ENCODE peak calls at places on chromosomes 7 and 10, in four cellular contexts. One of them, this sample, is unnamed.

GRCh38 chr7:51867117-51867516 is 550.5 kb upstream of the COBL start:
- DNase-seq in HepG2: no peak
- DNase-seq in GM12878: no peak
- DNase-seq in K562: no peak
- DNase-seq in this sample: no peak

GRCh38 chr7:32890010-32890552 is 1.5 kb downstream of the KBTBD2 start:
- DNase-seq in K562: no peak
- DNase-seq in HepG2: peak; percentile 52
- DNase-seq in GM12878: no peak
- DNase-seq in this sample: no peak

GRCh38 chr10:133567119-133567518 is 1.7 kb upstream of the SYCE1 start:
- DNase-seq in K562: no peak
- DNase-seq in HepG2: no peak
- DNase-seq in GM12878: no peak
- DNase-seq in this sample: no peak

GRCh38 chr10:26997610-26998009 is 102.7 kb downstream of the ANKRD26 start:
- DNase-seq in HepG2: no peak
- DNase-seq in K562: no peak
- DNase-seq in GM12878: no peak
- DNase-seq in this sample: no peak

GRCh38 chr10:79191951-79192676 is 123.3 kb downstream of the ZMIZ1 start:
- DNase-seq in K562: no peak
- DNase-seq in GM12878: no peak
- DNase-seq in HepG2: no peak
- DNase-seq in this sample: no peak

GRCh38 chr7:71548746-71549145 is 416.8 kb downstream of the GALNT17 start:
- DNase-seq in K562: no peak
- DNase-seq in GM12878: no peak
- DNase-seq in HepG2: no peak
- DNase-seq in this sample: no peak

GRCh38 chr10:27072436-27073114 is 27.7 kb downstream of the ANKRD26 start:
- DNase-seq in HepG2: no peak
- DNase-seq in K562: peak; percentile 14
- DNase-seq in GM12878: no peak
- DNase-seq in this sample: no peak

GRCh38 chr10:63430091-63430998 is 35.4 kb downstream of the JMJD1C start:
- DNase-seq in GM12878: no peak
- DNase-seq in HepG2: no peak
- DNase-seq in K562: no peak
- DNase-seq in this sample: peak; percentile 60

GRCh38 chr10:13784067-13784466 is 197.3 kb downstream of the PRPF18 start:
- DNase-seq in GM12878: no peak
- DNase-seq in HepG2: no peak
- DNase-seq in K562: no peak
- DNase-seq in this sample: no peak

GRCh38 chr10:7260412-7260900 is 150.4 kb downstream of the SFMBT2 start:
- DNase-seq in K562: peak; percentile 69
- DNase-seq in HepG2: peak; percentile 45
- DNase-seq in GM12878: peak; percentile 30
- DNase-seq in this sample: peak; percentile 74

GRCh38 chr7:96719164-96719563 is 9.5 kb upstream of the SEM1 start:
- DNase-seq in K562: no peak
- DNase-seq in HepG2: no peak
- DNase-seq in GM12878: no peak
- DNase-seq in this sample: no peak

GRCh38 chr10:34996843-34997242 is 93.3 kb downstream of the CUL2 start:
- DNase-seq in GM12878: no peak
- DNase-seq in HepG2: no peak
- DNase-seq in K562: no peak
- DNase-seq in this sample: no peak

GRCh38 chr7:67377939-67378862 is 381.6 kb downstream of the TYW1 start:
- DNase-seq in GM12878: no peak
- DNase-seq in HepG2: peak; percentile 61
- DNase-seq in K562: peak; percentile 85
- DNase-seq in this sample: peak; percentile 57

DNA sequence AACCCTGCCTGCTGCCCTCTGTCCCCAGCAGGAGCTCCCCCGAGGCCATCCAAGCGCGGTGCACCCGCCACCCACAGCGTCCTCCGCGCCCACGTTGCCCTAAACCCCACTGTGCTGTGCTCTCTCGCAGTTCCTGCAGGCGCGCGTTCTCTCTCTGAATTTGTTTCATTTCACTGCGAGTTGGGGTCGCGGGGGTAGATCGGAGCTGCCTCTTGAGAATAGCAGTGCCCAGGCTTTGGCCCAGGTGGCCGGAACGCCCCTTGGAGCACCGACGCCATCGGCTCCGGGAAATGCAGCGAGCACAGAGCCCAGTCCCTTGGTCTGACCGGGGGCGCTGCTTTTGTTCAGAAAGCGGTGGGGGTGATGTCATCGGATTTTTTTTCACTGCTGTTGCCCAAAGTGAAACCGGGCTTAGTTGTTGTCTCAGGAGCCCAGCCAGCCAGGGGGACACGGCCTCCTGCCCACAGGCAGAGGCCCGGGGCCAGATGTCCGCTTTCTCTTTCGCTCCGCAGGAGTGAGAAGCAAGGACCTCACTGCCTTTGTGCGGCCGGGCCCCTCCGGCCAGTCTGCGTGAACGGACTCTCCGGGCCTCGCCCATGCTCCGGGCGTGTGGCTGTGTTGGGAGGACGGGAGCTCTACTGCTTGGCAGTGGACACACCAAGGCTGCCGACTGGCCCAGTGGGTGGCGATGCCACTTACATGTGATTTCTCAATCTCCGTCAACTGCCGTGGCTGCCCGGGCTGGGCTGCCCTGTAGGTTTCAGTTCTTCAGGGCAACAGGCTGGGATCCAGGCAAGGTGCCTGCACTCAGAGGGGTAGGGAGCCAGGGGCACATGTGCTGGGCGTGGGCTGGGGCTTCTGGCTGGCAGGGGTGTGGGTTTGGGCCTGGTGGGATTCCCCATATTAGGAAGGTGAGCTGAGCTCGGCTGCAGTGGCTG is 43.2 kb downstream of the FOXK1 start:
- DNase-seq in K562: no peak
- DNase-seq in HepG2: peak; percentile 74
- DNase-seq in GM12878: no peak
- DNase-seq in this sample: peak; percentile 72
- TF ChIP-seq REST in K562: no peak
- TF ChIP-seq REST in HepG2: no peak
- TF ChIP-seq REST in GM12878: no peak
- TF ChIP-seq REST in this sample: no peak

GRCh38 chr7:36406156-36406555 is 16.5 kb downstream of the ANLN start:
- DNase-seq in K562: no peak
- DNase-seq in HepG2: no peak
- DNase-seq in GM12878: no peak
- DNase-seq in this sample: no peak
- TF ChIP-seq KDM1A in K562: no peak
- TF ChIP-seq KDM1A in HepG2: no peak
- TF ChIP-seq KDM1A in GM12878: no peak
- TF ChIP-seq KDM1A in this sample: no peak

GRCh38 chr10:91555455-91555854 is 77.4 kb downstream of the PPP1R3C start:
- DNase-seq in GM12878: no peak
- DNase-seq in HepG2: no peak
- DNase-seq in K562: no peak
- DNase-seq in this sample: no peak

GRCh38 chr10:91559170-91559569 is 73.7 kb downstream of the PPP1R3C start:
- DNase-seq in K562: no peak
- DNase-seq in GM12878: no peak
- DNase-seq in HepG2: no peak
- DNase-seq in this sample: no peak

GRCh38 chr10:91558473-91558872 is 74.4 kb downstream of the PPP1R3C start:
- DNase-seq in K562: no peak
- DNase-seq in HepG2: no peak
- DNase-seq in GM12878: no peak
- DNase-seq in this sample: no peak

GRCh38 chr10:91557540-91558231 is 75.2 kb downstream of the PPP1R3C start:
- DNase-seq in K562: no peak
- DNase-seq in HepG2: no peak
- DNase-seq in GM12878: no peak
- DNase-seq in this sample: no peak

DNA sequence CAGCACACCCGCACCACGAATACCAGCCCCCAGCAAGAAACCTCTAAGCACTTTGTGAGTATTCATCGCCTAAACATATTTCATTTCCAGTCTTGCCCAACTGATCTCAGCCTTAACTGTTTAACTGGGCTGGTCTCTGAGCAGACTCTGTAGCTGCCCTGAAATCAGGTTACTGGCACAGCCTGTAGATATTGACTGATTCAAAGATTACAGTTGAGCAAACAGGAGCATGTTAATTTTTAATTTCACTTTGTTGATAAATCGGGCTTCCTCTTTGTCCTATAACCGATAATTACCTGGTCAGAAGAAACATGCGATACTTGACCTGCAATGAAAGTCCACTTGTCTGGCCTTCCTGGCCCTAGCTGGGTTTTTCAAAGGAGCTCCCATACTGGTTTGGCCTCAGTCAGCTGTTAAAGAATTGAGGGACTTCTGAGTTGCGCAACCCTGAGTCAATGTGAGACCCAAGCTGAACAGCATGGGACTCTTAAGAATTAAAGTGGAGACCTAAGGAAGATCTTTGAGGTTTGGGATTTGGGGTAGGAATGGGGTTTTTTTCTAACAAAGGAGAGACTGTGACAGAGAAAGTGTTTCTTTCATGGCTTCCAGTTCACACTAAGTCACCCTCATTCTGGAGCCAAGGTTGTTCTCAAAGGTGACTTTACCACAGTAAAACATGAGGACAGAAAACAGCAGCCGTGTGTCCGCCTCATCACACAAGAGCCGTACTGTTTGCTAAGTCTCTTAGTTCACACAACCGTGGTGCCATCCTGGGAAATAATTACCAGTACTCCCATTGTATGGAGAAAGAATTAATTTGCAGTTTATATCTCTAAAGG is 76.0 kb downstream of the PPP1R3C start:
- DNase-seq in K562: no peak
- DNase-seq in GM12878: no peak
- DNase-seq in HepG2: peak; percentile 95
- DNase-seq in this sample: no peak
- TF ChIP-seq REST in K562: no peak
- TF ChIP-seq REST in GM12878: no peak
- TF ChIP-seq REST in HepG2: no peak
- TF ChIP-seq REST in this sample: no peak

DNA sequence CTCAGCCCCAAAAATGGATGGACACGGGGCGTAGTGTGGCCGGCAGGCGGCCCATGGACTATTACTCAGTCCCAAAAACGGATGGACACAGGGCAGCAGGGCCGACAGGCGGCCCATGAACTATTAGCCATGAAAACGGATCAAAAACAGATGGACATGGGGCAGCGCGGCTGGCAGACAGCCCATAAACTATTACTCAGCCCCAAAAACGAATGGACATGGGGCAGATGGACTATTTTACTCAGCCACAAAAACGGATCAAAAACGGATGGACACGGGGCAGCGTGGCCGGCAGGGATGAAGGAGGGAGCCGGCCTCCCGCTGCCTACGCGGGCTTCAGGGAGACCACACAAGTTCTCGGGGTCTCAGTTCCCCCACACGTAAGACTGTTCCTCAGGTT is 32.9 kb downstream of the GPER1 start:
- DNase-seq in GM12878: no peak
- DNase-seq in HepG2: no peak
- DNase-seq in K562: no peak
- DNase-seq in this sample: no peak
- TF ChIP-seq KDM1A in GM12878: no peak
- TF ChIP-seq KDM1A in HepG2: no peak
- TF ChIP-seq KDM1A in K562: no peak
- TF ChIP-seq KDM1A in this sample: no peak

DNA sequence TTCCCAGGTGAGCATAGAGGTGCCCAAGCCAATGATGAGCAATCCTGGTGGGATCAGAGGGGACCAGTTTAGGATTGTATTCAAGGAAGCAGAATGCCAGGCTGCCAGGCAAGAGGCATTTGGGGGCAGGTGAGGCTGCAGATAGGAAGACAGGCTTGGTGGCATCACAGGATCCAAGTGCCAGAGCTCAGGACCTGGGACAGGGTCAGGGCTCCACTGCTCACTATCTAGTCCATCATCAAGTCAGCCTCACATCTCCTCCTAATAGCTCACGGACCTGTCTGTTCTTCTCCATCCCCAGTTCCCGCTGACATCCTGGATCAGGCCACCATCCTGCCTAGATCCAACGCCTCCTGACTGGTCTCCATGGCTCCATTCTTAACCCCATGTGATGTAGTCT is 47.6 kb downstream of the CYP26A1 start:
- DNase-seq in HepG2: no peak
- DNase-seq in K562: no peak
- DNase-seq in GM12878: no peak
- DNase-seq in this sample: no peak
- TF ChIP-seq REST in HepG2: no peak
- TF ChIP-seq REST in K562: no peak
- TF ChIP-seq REST in GM12878: peak; percentile 65
- TF ChIP-seq REST in this sample: no peak

GRCh38 chr7:142569851-142570250 is 179.4 kb upstream of the PRSS1 start:
- DNase-seq in K562: no peak
- DNase-seq in HepG2: no peak
- DNase-seq in GM12878: no peak
- DNase-seq in this sample: no peak
- TF ChIP-seq KDM1A in K562: no peak
- TF ChIP-seq KDM1A in HepG2: no peak
- TF ChIP-seq KDM1A in GM12878: no peak
- TF ChIP-seq KDM1A in this sample: no peak

DNA sequence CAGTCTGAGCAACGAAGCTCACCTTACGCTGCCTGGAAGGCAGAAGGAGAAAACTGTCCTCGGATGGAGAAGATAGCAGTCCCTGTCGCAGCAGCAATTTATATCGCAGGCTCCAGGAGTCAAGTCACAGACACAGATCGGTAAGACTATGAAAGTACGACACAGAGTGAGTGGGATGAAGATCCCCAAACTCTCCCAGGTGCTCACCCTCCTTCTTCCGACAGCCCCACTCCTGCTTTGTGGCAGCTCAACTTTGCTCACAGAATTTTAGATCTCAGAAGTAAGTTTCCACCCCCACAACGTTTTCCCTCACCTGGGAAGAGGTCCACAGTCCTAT is 428 bp downstream of the TCTN3 start:
- DNase-seq in K562: no peak
- DNase-seq in GM12878: no peak
- DNase-seq in HepG2: no peak
- DNase-seq in this sample: no peak
- TF ChIP-seq REST in K562: no peak
- TF ChIP-seq REST in GM12878: no peak
- TF ChIP-seq REST in HepG2: no peak
- TF ChIP-seq REST in this sample: no peak

GRCh38 chr7:150311711-150312110 is 11.4 kb upstream of the LRRC61 start:
- DNase-seq in GM12878: no peak
- DNase-seq in K562: no peak
- DNase-seq in HepG2: no peak
- DNase-seq in this sample: no peak
- TF ChIP-seq KDM1A in GM12878: no peak
- TF ChIP-seq KDM1A in K562: no peak
- TF ChIP-seq KDM1A in HepG2: no peak
- TF ChIP-seq KDM1A in this sample: no peak